ENCODE peak calls at places on chromosomes 12 and 14, in six cellular contexts. O is ovary, X is A549, A is uterus, V is stomach, C is spleen. Q is an unnamed sample.

GRCh38 chr12:109462868-109463692 is 14.0 kb downstream of the KCTD10 start:
- DNase-seq in O (peak; percentile 87), X (no peak), A (peak; percentile 91), V (peak; percentile 64), C (peak; percentile 70), Q (peak; percentile 97)

GRCh38 chr12:113161415-113162016 is 12.0 kb downstream of the CFAP73 start:
- DNase-seq in O (no peak), X (peak; percentile 48), A (no peak), V (no peak), C (no peak), Q (no peak)

GRCh38 chr12:104274811-104275210 is 28.7 kb upstream of the EID3 start:
- DNase-seq in O (no peak), X (no peak), A (no peak), V (no peak), C (no peak), Q (no peak)

GRCh38 chr12:16881986-16882385 is 276.0 kb upstream of the LMO3 start:
- DNase-seq in O (no peak), X (no peak), A (no peak), V (no peak), C (no peak), Q (no peak)

GRCh38 chr12:95185096-95185495 is 32.2 kb downstream of the FGD6 start:
- DNase-seq in O (no peak), X (no peak), A (no peak), V (no peak), C (no peak), Q (no peak)

GRCh38 chr14:87066221-87066817 is 926.7 kb downstream of the GALC start:
- DNase-seq in O (no peak), X (no peak), A (no peak), V (no peak), C (no peak), Q (no peak)

GRCh38 chr12:10861366-10861765 is 12.1 kb upstream of the PRR4 start:
- DNase-seq in O (no peak), X (no peak), A (no peak), V (no peak), C (no peak), Q (no peak)

GRCh38 chr12:53984901-53985357 is at the start of gene HOXC10:
- DNase-seq in O (peak; percentile 95), X (peak; percentile 93), A (peak; percentile 95), V (peak; percentile 73), C (no peak), Q (peak; percentile 88)

GRCh38 chr14:35855886-35856481 is 29.8 kb downstream of the BRMS1L start:
- DNase-seq in O (no peak), X (no peak), A (no peak), V (no peak), C (no peak), Q (no peak)

GRCh38 chr12:120394483-120395367 is 25.8 kb upstream of the MSI1 start:
- DNase-seq in O (no peak), X (no peak), A (no peak), V (peak; percentile 91), C (no peak), Q (no peak)

GRCh38 chr12:62484234-62484633 is 17.6 kb downstream of the MON2 start:
- DNase-seq in O (no peak), X (no peak), A (no peak), V (no peak), C (no peak), Q (no peak)

GRCh38 chr14:69648480-69649414 is 37.4 kb downstream of the SUSD6 start:
- DNase-seq in O (no peak), X (peak; percentile 29), A (no peak), V (no peak), C (no peak), Q (no peak)
- H3K4me1 ChIP-seq in O (peaks cover 38% of the 10 kb centered on the region), X (peaks cover 75% of the 10 kb centered on the region), A (peaks cover 8% of the 10 kb centered on the region), V (peaks cover 85% of the 10 kb centered on the region), C (peaks cover 98% of the 10 kb centered on the region), Q (no peaks in the 10 kb centered on the region)

GRCh38 chr12:6367065-6367968 is 8.0 kb downstream of the SCNN1A start:
- DNase-seq in O (no peak), X (no peak), A (no peak), V (no peak), C (peak; percentile 72), Q (no peak)

GRCh38 chr12:6370576-6370935 is 4.8 kb downstream of the SCNN1A start:
- DNase-seq in O (no peak), X (no peak), A (no peak), V (no peak), C (peak; percentile 45), Q (peak; percentile 44)

GRCh38 chr12:6369916-6370575 is 5.3 kb downstream of the SCNN1A start:
- DNase-seq in O (peak; percentile 31), X (no peak), A (no peak), V (no peak), C (peak; percentile 45), Q (no peak)

GRCh38 chr12:6367969-6368892 is 7.1 kb downstream of the SCNN1A start:
- DNase-seq in O (no peak), X (no peak), A (no peak), V (no peak), C (peak; percentile 41), Q (no peak)

DNA sequence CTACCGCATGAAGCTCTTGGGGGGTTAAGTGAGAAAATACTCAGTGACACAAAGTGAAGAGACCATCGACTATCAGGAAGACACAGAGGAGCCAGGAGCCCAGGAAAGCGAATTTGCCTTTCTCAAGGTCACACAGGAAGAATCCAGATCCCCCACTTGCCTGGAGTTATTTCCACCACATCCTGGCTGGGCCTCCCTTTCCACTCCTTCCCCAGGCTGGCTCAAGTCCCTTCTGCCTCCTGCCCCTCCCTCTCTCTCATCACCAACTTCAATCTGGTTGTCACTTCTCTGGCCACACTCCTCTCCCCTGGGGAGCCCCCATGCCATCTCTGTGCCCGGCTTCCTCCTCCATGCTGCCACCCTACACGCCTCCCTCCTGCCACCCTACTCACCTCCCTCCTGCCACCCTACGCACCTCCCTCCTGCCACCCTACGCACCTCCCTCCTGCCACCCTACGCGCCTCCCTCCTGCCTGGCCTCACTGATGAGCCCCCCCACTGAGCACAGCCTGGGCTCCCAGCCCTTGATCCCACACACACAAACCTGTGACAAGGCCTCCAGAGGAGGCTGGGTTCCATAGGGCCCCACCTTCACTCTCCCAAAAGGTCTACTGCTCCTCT is 6.3 kb downstream of the SCNN1A start:
- DNase-seq in O (peak; percentile 30), X (no peak), A (no peak), V (no peak), C (peak; percentile 60), Q (no peak)
- TF ChIP-seq POLR2A in O (no peak), X (no peak), A (no peak), V (no peak), C (no peak), Q (no peak)

GRCh38 chr14:55128386-55129085 is 516 bp upstream of the LGALS3 start:
- DNase-seq in O (no peak), X (no peak), A (no peak), V (no peak), C (no peak), Q (no peak)
- H3K4me1 ChIP-seq in O (peaks cover 20% of the 10 kb centered on the region), X (peaks cover 19% of the 10 kb centered on the region), A (no peaks in the 10 kb centered on the region), V (peaks cover 54% of the 10 kb centered on the region), C (peaks cover 40% of the 10 kb centered on the region), Q (no peaks in the 10 kb centered on the region)

GRCh38 chr12:12896261-12896660 is 4.9 kb downstream of the GPRC5A start:
- DNase-seq in O (no peak), X (no peak), A (no peak), V (no peak), C (no peak), Q (no peak)

GRCh38 chr12:12890815-12891645 is at the start of gene GPRC5A:
- DNase-seq in O (peak; percentile 95), X (peak; percentile 90), A (peak; percentile 94), V (peak; percentile 87), C (peak; percentile 79), Q (peak; percentile 95)

GRCh38 chr12:12892670-12893290 is 1.4 kb downstream of the GPRC5A start:
- DNase-seq in O (no peak), X (no peak), A (no peak), V (no peak), C (no peak), Q (no peak)

GRCh38 chr12:12891646-12892355 is 439 bp downstream of the GPRC5A start:
- DNase-seq in O (no peak), X (no peak), A (no peak), V (no peak), C (no peak), Q (no peak)

GRCh38 chr12:12893438-12893837 is 2.1 kb downstream of the GPRC5A start:
- DNase-seq in O (no peak), X (no peak), A (no peak), V (no peak), C (no peak), Q (no peak)
- TF ChIP-seq POLR2A in O (no peak), X (no peak), A (no peak), V (no peak), C (no peak), Q (no peak)

GRCh38 chr14:69651653-69652052 is 40.3 kb downstream of the SUSD6 start:
- DNase-seq in O (no peak), X (no peak), A (no peak), V (no peak), C (no peak), Q (no peak)
- H3K4me1 ChIP-seq in O (peaks cover 39% of the 10 kb centered on the region), X (peaks cover 86% of the 10 kb centered on the region), A (peaks cover 8% of the 10 kb centered on the region), V (peaks cover 79% of the 10 kb centered on the region), C (peaks cover 90% of the 10 kb centered on the region), Q (peaks cover 76% of the 10 kb centered on the region)

GRCh38 chr12:123363743-123364531 is 710 bp downstream of the SBNO1 start:
- DNase-seq in O (peak; percentile 64), X (peak; percentile 65), A (peak; percentile 32), V (peak; percentile 27), C (peak; percentile 92), Q (peak; percentile 69)
- TF ChIP-seq POLR2A in O (no peak), X (no peak), A (no peak), V (no peak), C (no peak), Q (no peak)

Q was measured in sigmoid colon.